ENCODE peak calls at places on chromosomes 1 and 21, in six cellular contexts. A is progenitor cell of endocrine pancreas; N is heart right ventricle; K is stimulated activated CD4-positive, alpha-beta T cell treated with anti-CD3 and anti-CD28 coated beads, Interleukin-1b, Interleukin-23, amount 100 ng/mL, for 1 hour; Q is NCI-H510A; Y is sigmoid colon. R is an unnamed sample.

GRCh38 chr1:160101037-160101716 is 2.8 kb upstream of the IGSF8 start:
- DNase-seq in A (peak), Y (peak), Q (peak), N (peak), K (peak), R (peak)

GRCh38 chr1:30190481-30191153 is 532.8 kb downstream of the MATN1 start:
- DNase-seq in N (no peak), Q (no peak), Y (no peak), A (no peak), K (no peak), R (no peak)

GRCh38 chr21:44365251-44365966 is 12.0 kb downstream of the TRPM2 start:
- DNase-seq in Q (no peak), N (no peak), K (no peak), A (no peak), Y (peak), R (no peak)

GRCh38 chr21:43194303-43195130 is 25.7 kb downstream of the CRYAA start:
- DNase-seq in Q (no peak), N (no peak), Y (peak), K (no peak), A (peak), R (no peak)

GRCh38 chr21:34704119-34704518 is 35.3 kb downstream of the CLIC6 start:
- DNase-seq in Q (no peak), Y (no peak), K (no peak), N (no peak), A (no peak), R (no peak)

GRCh38 chr1:227002531-227003049 is 62.5 kb downstream of the COQ8A start:
- DNase-seq in K (no peak), Q (no peak), N (no peak), A (no peak), Y (no peak), R (no peak)

GRCh38 chr1:235888119-235888643 is 21.5 kb upstream of the LYST start:
- DNase-seq in A (no peak), Y (no peak), N (no peak), K (no peak), Q (no peak), R (no peak)

GRCh38 chr1:188027613-188028012 is 1198.9 kb downstream of the PLA2G4A start:
- DNase-seq in N (no peak), Y (no peak), A (no peak), K (no peak), Q (no peak), R (peak)

GRCh38 chr1:72197786-72198185 is 84.6 kb downstream of the NEGR1 start:
- DNase-seq in Q (no peak), A (no peak), Y (no peak), N (no peak), K (no peak), R (no peak)

GRCh38 chr21:25997788-25998611 is 172.6 kb downstream of the APP start:
- DNase-seq in A (peak), N (no peak), Q (peak), Y (no peak), K (no peak), R (no peak)